ENCODE peak calls at places on chromosomes 5 and 9, in five cellular contexts. Z, K, C, J and Y are unnamed samples.

GRCh38 chr5:128304121-128304520 is 220.6 kb downstream of the SLC12A2 start:
- DNase-seq in Z (no peak), K (peak), C (no peak), J (peak), Y (no peak)

GRCh38 chr5:8663374-8663773 is 794.4 kb downstream of the MTRR start:
- DNase-seq in Z (no peak), K (no peak), C (no peak), J (no peak), Y (no peak)

GRCh38 chr9:91736311-91736710 is 213.7 kb downstream of the ROR2 start:
- DNase-seq in Z (no peak), K (no peak), C (no peak), J (no peak), Y (no peak)

GRCh38 chr5:801472-801871 is 16.9 kb upstream of the ZDHHC11B start:
- DNase-seq in Z (no peak), K (no peak), C (no peak), J (no peak), Y (no peak)

GRCh38 chr5:39578887-39579497 is 154.2 kb upstream of the DAB2 start:
- DNase-seq in Z (no peak), K (peak), C (no peak), J (peak), Y (no peak)

GRCh38 chr5:136132087-136132486 is 558 bp upstream of the SMAD5 start:
- DNase-seq in Z (no peak), K (no peak), C (no peak), J (no peak), Y (peak)

GRCh38 chr9:15135167-15135792 is 171.7 kb downstream of the TTC39B start:
- DNase-seq in Z (peak), K (peak), C (peak), J (peak), Y (peak)

GRCh38 chr9:133821606-133822438 is 83.7 kb upstream of the SARDH start:
- DNase-seq in Z (no peak), K (peak), C (no peak), J (no peak), Y (no peak)

GRCh38 chr5:154262376-154262775 is 71.8 kb downstream of the GALNT10 start:
- DNase-seq in Z (no peak), K (no peak), C (no peak), J (no peak), Y (no peak)

GRCh38 chr5:6188344-6188743 is 190.0 kb downstream of the MED10 start:
- DNase-seq in Z (no peak), K (no peak), C (no peak), J (no peak), Y (no peak)

GRCh38 chr5:2134543-2135299 is 252.0 kb upstream of the IRX4 start:
- DNase-seq in Z (peak), K (no peak), C (no peak), J (no peak), Y (no peak)

GRCh38 chr5:158797498-158797845 is 302.2 kb downstream of the EBF1 start:
- DNase-seq in Z (no peak), K (no peak), C (no peak), J (no peak), Y (no peak)

GRCh38 chr5:108481355-108481931 is 99.5 kb upstream of the FBXL17 start:
- DNase-seq in Z (peak), K (peak), C (no peak), J (peak), Y (peak)

GRCh38 chr5:145835839-145836222 is 689 bp upstream of the PRELID2 start:
- DNase-seq in Z (no peak), K (no peak), C (no peak), J (no peak), Y (no peak)
- H3K4me2 ChIP-seq in Z (peak), K (peak), C (peak), J (peak), Y (peak)

GRCh38 chr9:684055-684949 is 157.2 kb upstream of the DMRT1 start:
- DNase-seq in Z (peak), K (peak), C (no peak), J (peak), Y (peak)
- H3K9ac ChIP-seq in Z (no peak), K (peak), C (peak), J (peak), Y (no peak)

GRCh38 chr9:136962701-136963248 is 10.7 kb downstream of the LCN12 start:
- DNase-seq in Z (no peak), K (no peak), C (no peak), J (no peak), Y (no peak)

GRCh38 chr9:136964833-136965422 is 12.4 kb upstream of the PTGDS start:
- DNase-seq in Z (no peak), K (no peak), C (no peak), J (no peak), Y (no peak)

GRCh38 chr9:136964171-136964689 is 12.2 kb downstream of the LCN12 start:
- DNase-seq in Z (no peak), K (no peak), C (no peak), J (no peak), Y (no peak)

GRCh38 chr9:136963341-136963740 is 11.3 kb downstream of the LCN12 start:
- DNase-seq in Z (no peak), K (no peak), C (no peak), J (no peak), Y (no peak)

GRCh38 chr9:136963751-136964150 is 11.7 kb downstream of the LCN12 start:
- DNase-seq in Z (no peak), K (no peak), C (peak), J (no peak), Y (no peak)
- H3K4ac ChIP-seq in Z (no peak), K (no peak), C (no peak), J (no peak), Y (no peak)

GRCh38 chr9:121322737-121323448 is 47.2 kb downstream of the STOM start:
- DNase-seq in Z (no peak), K (no peak), C (no peak), J (no peak), Y (no peak)

GRCh38 chr9:121324316-121324715 is 45.7 kb downstream of the STOM start:
- DNase-seq in Z (no peak), K (no peak), C (no peak), J (no peak), Y (no peak)

GRCh38 chr9:121323449-121324151 is 46.5 kb downstream of the STOM start:
- DNase-seq in Z (no peak), K (no peak), C (no peak), J (no peak), Y (no peak)

GRCh38 chr9:121321039-121321503 is 49.0 kb downstream of the STOM start:
- DNase-seq in Z (no peak), K (no peak), C (no peak), J (peak), Y (no peak)

GRCh38 chr9:121322037-121322736 is 47.9 kb downstream of the STOM start:
- DNase-seq in Z (no peak), K (peak), C (no peak), J (peak), Y (no peak)
- H3K4me2 ChIP-seq in Z (no peak), K (peak), C (no peak), J (no peak), Y (no peak)

GRCh38 chr9:71681708-71682268 is 86.5 kb downstream of the CEMIP2 start:
- DNase-seq in Z (no peak), K (peak), C (peak), J (peak), Y (peak)

GRCh38 chr9:71685394-71685793 is 82.9 kb downstream of the CEMIP2 start:
- DNase-seq in Z (no peak), K (peak), C (no peak), J (no peak), Y (no peak)

GRCh38 chr9:71683598-71684235 is 84.6 kb downstream of the CEMIP2 start:
- DNase-seq in Z (peak), K (peak), C (no peak), J (peak), Y (peak)

GRCh38 chr9:71685988-71686387 is 82.3 kb downstream of the CEMIP2 start:
- DNase-seq in Z (no peak), K (no peak), C (no peak), J (no peak), Y (peak)

DNA sequence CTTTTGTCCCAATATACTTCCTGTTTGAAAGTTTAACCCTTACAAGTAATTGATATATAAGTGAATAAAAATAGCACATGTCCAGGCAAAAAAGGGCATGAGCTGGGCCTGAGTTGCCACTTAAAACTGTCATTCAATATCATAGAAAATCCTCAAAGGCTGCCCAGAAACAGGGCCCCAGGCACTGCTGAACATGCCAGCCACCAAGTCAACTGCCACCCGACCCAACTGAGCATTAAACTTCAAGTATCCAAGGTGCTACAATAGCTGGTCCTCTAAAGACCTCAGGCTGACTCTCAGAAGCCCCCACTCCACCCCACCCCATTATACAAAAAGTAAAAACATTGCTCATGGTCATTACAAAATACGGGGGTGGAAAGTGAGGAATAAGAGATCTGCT is 83.7 kb downstream of the CEMIP2 start:
- DNase-seq in Z (no peak), K (no peak), C (no peak), J (no peak), Y (no peak)
- H3K9ac ChIP-seq in Z (no peak), K (no peak), C (no peak), J (no peak), Y (no peak)

GRCh38 chr9:89715318-89715858 is 110.6 kb downstream of the GADD45G start:
- DNase-seq in Z (no peak), K (no peak), C (no peak), J (no peak), Y (no peak)

GRCh38 chr9:89712285-89712684 is 107.5 kb downstream of the GADD45G start:
- DNase-seq in Z (no peak), K (no peak), C (no peak), J (no peak), Y (no peak)

GRCh38 chr9:89710689-89711088 is 105.9 kb downstream of the GADD45G start:
- DNase-seq in Z (no peak), K (no peak), C (no peak), J (peak), Y (no peak)

GRCh38 chr9:89714316-89714715 is 109.5 kb downstream of the GADD45G start:
- DNase-seq in Z (no peak), K (no peak), C (no peak), J (peak), Y (no peak)

DNA sequence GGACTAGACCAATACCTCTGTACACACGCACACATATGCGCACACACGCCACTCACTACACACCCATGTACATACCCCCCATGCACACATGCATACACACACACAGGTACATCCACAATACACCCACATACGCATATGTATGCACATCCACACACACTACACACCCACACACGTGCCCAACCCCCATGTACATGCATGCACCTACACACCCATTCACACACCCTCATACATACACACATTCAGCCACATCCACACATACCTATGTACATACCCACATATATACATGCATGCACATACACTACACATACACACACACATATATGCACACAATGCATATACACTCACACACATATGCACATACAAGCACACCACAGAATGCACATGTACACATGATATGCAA is 107.1 kb downstream of the GADD45G start:
- DNase-seq in Z (no peak), K (no peak), C (no peak), J (no peak), Y (no peak)
- H3K4ac ChIP-seq in Z (no peak), K (no peak), C (no peak), J (peak), Y (no peak)

DNA sequence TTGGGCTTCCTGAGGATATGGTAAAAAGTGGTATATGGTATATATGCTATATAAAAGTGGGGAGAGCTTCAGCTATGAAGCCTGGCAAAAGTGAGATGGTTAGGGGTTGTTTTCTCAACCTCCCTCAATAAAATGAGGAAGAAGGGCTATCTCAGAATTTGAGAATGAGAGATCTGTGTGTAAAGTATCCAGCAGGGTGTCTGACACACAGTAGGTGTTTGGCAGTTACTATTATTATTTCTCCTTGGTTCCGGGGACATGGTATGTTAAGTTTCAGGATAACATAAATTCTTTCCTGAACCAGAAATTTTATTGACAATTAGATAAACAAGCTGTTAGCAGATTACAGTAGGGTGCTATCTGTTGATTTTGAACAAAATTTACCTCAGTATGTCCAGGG is 94.1 kb downstream of the DENND1A start:
- DNase-seq in Z (no peak), K (no peak), C (no peak), J (peak), Y (no peak)
- H3K4me2 ChIP-seq in Z (no peak), K (no peak), C (no peak), J (no peak), Y (no peak)